ENCODE peak calls at places on chromosomes 2 and 18, in five cellular contexts. S is IMR-90, X is NCI-H1092 treated with DMSO at 0.1 percent for 48 hours, E is activated B cell treated with CpG ODN at 0.5 μM for 24 hours, F is activated T-cell treated with anti-CD3 and anti-CD28 coated beads for 48 hours. H is an unnamed sample.

GRCh38 chr2:9971105-9971818 is 19.8 kb downstream of the GRHL1 start:
- DNase-seq in S (peak; percentile 58), E (no peak), X (no peak), F (no peak), H (no peak)

GRCh38 chr2:37110306-37111212 is 26.2 kb downstream of the GPATCH11 start:
- DNase-seq in S (peak; percentile 4), X (no peak), F (no peak), E (no peak), H (no peak)

GRCh38 chr2:223734346-223734745 is 103.0 kb downstream of the AP1S3 start:
- DNase-seq in S (peak; percentile 27), X (no peak), F (no peak), E (no peak), H (no peak)

GRCh38 chr2:10039658-10040410 is 3.5 kb upstream of the KLF11 start:
- DNase-seq in F (no peak), E (no peak), S (no peak), X (no peak), H (peak; percentile 85)

GRCh38 chr2:235698028-235698427 is 204.2 kb downstream of the AGAP1 start:
- DNase-seq in S (peak; percentile 9), E (no peak), F (no peak), X (no peak), H (no peak)

GRCh38 chr2:107020386-107020785 is 134.4 kb upstream of the ST6GAL2 start:
- DNase-seq in F (no peak), S (no peak), X (no peak), E (no peak), H (no peak)

GRCh38 chr2:84965192-84965516 is 5.8 kb upstream of the KCMF1 start:
- DNase-seq in X (no peak), S (no peak), E (no peak), F (no peak), H (no peak)

GRCh38 chr18:34626404-34627137 is 83.5 kb upstream of the DTNA start:
- DNase-seq in X (no peak), E (no peak), S (peak; percentile 54), F (no peak), H (no peak)

GRCh38 chr2:126752876-126753275 is 96.9 kb downstream of the GYPC start:
- DNase-seq in F (no peak), S (no peak), E (no peak), X (no peak), H (no peak)

GRCh38 chr2:69171070-69171811 is 158.3 kb downstream of the ANTXR1 start:
- DNase-seq in E (no peak), F (no peak), X (no peak), S (no peak), H (no peak)

H was measured in pons.